ENCODE peak calls at places on chromosomes 2 and 18, in ten cellular contexts. One of them, this sample, is unnamed. For H3K27me3, the result is how much of the 10 kb centered on the place peaks cover.

GRCh38 chr2:11667866-11668637 is 1.9 kb downstream of the NTSR2 start:
- DNase-seq in IMR-90: no peak
- DNase-seq in BJ: no peak
- DNase-seq in HCT116: no peak
- DNase-seq in tibial artery: no peak
- DNase-seq in endothelial cell of umbilical vein: no peak
- DNase-seq in sigmoid colon: peak
- DNase-seq in fibroblast of lung: no peak
- DNase-seq in lung: no peak
- DNase-seq in astrocyte: no peak
- DNase-seq in this sample: no peak

GRCh38 chr18:48955528-48956261 is 4.9 kb upstream of the SMAD7 start:
- DNase-seq in HCT116: no peak
- DNase-seq in fibroblast of lung: peak
- DNase-seq in sigmoid colon: peak
- DNase-seq in astrocyte: peak
- DNase-seq in endothelial cell of umbilical vein: peak
- DNase-seq in tibial artery: peak
- DNase-seq in lung: peak
- DNase-seq in IMR-90: peak
- DNase-seq in BJ: peak
- DNase-seq in this sample: peak

GRCh38 chr2:18749912-18750526 is 160.7 kb upstream of the NT5C1B start:
- DNase-seq in endothelial cell of umbilical vein: peak
- DNase-seq in IMR-90: peak
- DNase-seq in HCT116: peak
- DNase-seq in tibial artery: peak
- DNase-seq in astrocyte: peak
- DNase-seq in lung: peak
- DNase-seq in sigmoid colon: peak
- DNase-seq in fibroblast of lung: peak
- DNase-seq in BJ: no peak
- DNase-seq in this sample: peak

GRCh38 chr2:105290981-105291660 is 38.4 kb downstream of the TGFBRAP1 start:
- DNase-seq in HCT116: no peak
- DNase-seq in tibial artery: no peak
- DNase-seq in IMR-90: no peak
- DNase-seq in sigmoid colon: no peak
- DNase-seq in endothelial cell of umbilical vein: no peak
- DNase-seq in lung: no peak
- DNase-seq in astrocyte: no peak
- DNase-seq in fibroblast of lung: no peak
- DNase-seq in BJ: no peak
- DNase-seq in this sample: peak

GRCh38 chr2:71538241-71538640 is 84.9 kb downstream of the DYSF start:
- DNase-seq in endothelial cell of umbilical vein: no peak
- DNase-seq in lung: no peak
- DNase-seq in tibial artery: no peak
- DNase-seq in IMR-90: no peak
- DNase-seq in fibroblast of lung: no peak
- DNase-seq in BJ: no peak
- DNase-seq in astrocyte: no peak
- DNase-seq in sigmoid colon: peak
- DNase-seq in HCT116: no peak
- DNase-seq in this sample: no peak

GRCh38 chr18:48841381-48842258 is 109.1 kb downstream of the SMAD7 start:
- DNase-seq in endothelial cell of umbilical vein: peak
- DNase-seq in sigmoid colon: no peak
- DNase-seq in astrocyte: no peak
- DNase-seq in IMR-90: peak
- DNase-seq in tibial artery: peak
- DNase-seq in lung: peak
- DNase-seq in fibroblast of lung: no peak
- DNase-seq in BJ: no peak
- DNase-seq in HCT116: no peak
- DNase-seq in this sample: no peak

GRCh38 chr18:69528439-69528838 is 127.8 kb downstream of the DOK6 start:
- DNase-seq in tibial artery: no peak
- DNase-seq in sigmoid colon: no peak
- DNase-seq in BJ: no peak
- DNase-seq in astrocyte: peak
- DNase-seq in fibroblast of lung: peak
- DNase-seq in lung: no peak
- DNase-seq in endothelial cell of umbilical vein: no peak
- DNase-seq in IMR-90: peak
- DNase-seq in HCT116: no peak
- DNase-seq in this sample: no peak

GRCh38 chr2:114286438-114286837 is 156.0 kb upstream of the DPP10 start:
- DNase-seq in IMR-90: no peak
- DNase-seq in tibial artery: no peak
- DNase-seq in BJ: no peak
- DNase-seq in sigmoid colon: no peak
- DNase-seq in endothelial cell of umbilical vein: no peak
- DNase-seq in astrocyte: no peak
- DNase-seq in HCT116: no peak
- DNase-seq in lung: no peak
- DNase-seq in fibroblast of lung: no peak
- DNase-seq in this sample: no peak

GRCh38 chr18:77486985-77487384 is 237.3 kb downstream of the GALR1 start:
- DNase-seq in fibroblast of lung: no peak
- DNase-seq in HCT116: no peak
- DNase-seq in astrocyte: no peak
- DNase-seq in BJ: no peak
- DNase-seq in IMR-90: no peak
- DNase-seq in endothelial cell of umbilical vein: no peak
- DNase-seq in lung: no peak
- DNase-seq in sigmoid colon: no peak
- DNase-seq in tibial artery: no peak
- DNase-seq in this sample: peak

GRCh38 chr2:15733867-15734765 is 142.4 kb downstream of the DDX1 start:
- DNase-seq in lung: peak
- DNase-seq in fibroblast of lung: peak
- DNase-seq in tibial artery: no peak
- DNase-seq in astrocyte: peak
- DNase-seq in sigmoid colon: no peak
- DNase-seq in endothelial cell of umbilical vein: peak
- DNase-seq in IMR-90: peak
- DNase-seq in HCT116: no peak
- DNase-seq in BJ: no peak
- DNase-seq in this sample: peak

GRCh38 chr2:239800785-239801184 is 224.4 kb downstream of the NDUFA10 start:
- DNase-seq in IMR-90: no peak
- DNase-seq in astrocyte: no peak
- DNase-seq in HCT116: no peak
- DNase-seq in lung: no peak
- DNase-seq in endothelial cell of umbilical vein: no peak
- DNase-seq in BJ: no peak
- DNase-seq in fibroblast of lung: no peak
- DNase-seq in tibial artery: peak
- DNase-seq in sigmoid colon: peak
- DNase-seq in this sample: no peak

GRCh38 chr2:66565291-66565690 is 130.4 kb downstream of the MEIS1 start:
- DNase-seq in endothelial cell of umbilical vein: no peak
- DNase-seq in tibial artery: no peak
- DNase-seq in BJ: no peak
- DNase-seq in IMR-90: peak
- DNase-seq in lung: no peak
- DNase-seq in sigmoid colon: no peak
- DNase-seq in HCT116: no peak
- DNase-seq in astrocyte: no peak
- DNase-seq in fibroblast of lung: peak
- DNase-seq in this sample: no peak

GRCh38 chr2:45793998-45794720 is 142.7 kb downstream of the PRKCE start:
- DNase-seq in IMR-90: peak
- DNase-seq in HCT116: no peak
- DNase-seq in BJ: no peak
- DNase-seq in astrocyte: peak
- DNase-seq in lung: no peak
- DNase-seq in sigmoid colon: peak
- DNase-seq in tibial artery: no peak
- DNase-seq in endothelial cell of umbilical vein: peak
- DNase-seq in fibroblast of lung: peak
- DNase-seq in this sample: no peak

GRCh38 chr2:200471324-200471848 is 38.5 kb downstream of the KCTD18 start:
- DNase-seq in lung: no peak
- DNase-seq in HCT116: peak
- DNase-seq in astrocyte: no peak
- DNase-seq in BJ: no peak
- DNase-seq in tibial artery: no peak
- DNase-seq in IMR-90: no peak
- DNase-seq in endothelial cell of umbilical vein: peak
- DNase-seq in sigmoid colon: no peak
- DNase-seq in fibroblast of lung: no peak
- DNase-seq in this sample: peak

GRCh38 chr2:20616341-20616871 is 34.5 kb downstream of the HS1BP3 start:
- DNase-seq in fibroblast of lung: no peak
- DNase-seq in HCT116: no peak
- DNase-seq in IMR-90: no peak
- DNase-seq in BJ: no peak
- DNase-seq in lung: no peak
- DNase-seq in sigmoid colon: peak
- DNase-seq in astrocyte: no peak
- DNase-seq in tibial artery: peak
- DNase-seq in endothelial cell of umbilical vein: no peak
- DNase-seq in this sample: no peak

GRCh38 chr2:119062179-119062578 is 96.4 kb downstream of the C1QL2 start:
- DNase-seq in BJ: no peak
- DNase-seq in fibroblast of lung: no peak
- DNase-seq in HCT116: no peak
- DNase-seq in sigmoid colon: no peak
- DNase-seq in tibial artery: no peak
- DNase-seq in IMR-90: no peak
- DNase-seq in endothelial cell of umbilical vein: no peak
- DNase-seq in lung: no peak
- DNase-seq in astrocyte: no peak
- DNase-seq in this sample: no peak

DNA sequence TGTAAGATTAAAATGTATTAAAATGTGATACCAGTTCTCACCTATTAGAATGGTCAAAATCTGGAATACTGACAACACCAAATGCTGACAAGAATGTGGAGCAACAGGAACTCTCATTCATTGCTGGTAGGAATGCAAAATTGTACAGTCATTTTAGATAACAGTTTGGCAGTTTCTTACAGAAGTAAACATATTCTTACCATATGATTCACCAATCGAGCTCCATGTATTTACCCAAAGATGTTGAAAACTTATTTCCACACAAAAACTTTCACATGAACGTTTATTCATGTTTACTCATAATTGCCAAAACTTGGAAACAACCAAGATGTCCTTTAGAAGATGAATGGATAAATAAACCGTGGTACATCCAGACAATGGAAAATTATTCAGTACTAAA is 1193.5 kb upstream of the ACVR2A start:
- DNase-seq in astrocyte: no peak
- DNase-seq in sigmoid colon: no peak
- DNase-seq in fibroblast of lung: no peak
- DNase-seq in BJ: no peak
- DNase-seq in tibial artery: no peak
- DNase-seq in lung: no peak
- DNase-seq in endothelial cell of umbilical vein: no peak
- DNase-seq in IMR-90: peak
- DNase-seq in HCT116: no peak
- DNase-seq in this sample: peak
- H3K27me3 ChIP-seq in astrocyte: under half
- H3K27me3 ChIP-seq in sigmoid colon: under half
- H3K27me3 ChIP-seq in fibroblast of lung: under half
- H3K27me3 ChIP-seq in BJ: under half
- H3K27me3 ChIP-seq in tibial artery: under half
- H3K27me3 ChIP-seq in lung: under half
- H3K27me3 ChIP-seq in endothelial cell of umbilical vein: under half
- H3K27me3 ChIP-seq in IMR-90: under half
- H3K27me3 ChIP-seq in HCT116: under half
- H3K27me3 ChIP-seq in this sample: under half

DNA sequence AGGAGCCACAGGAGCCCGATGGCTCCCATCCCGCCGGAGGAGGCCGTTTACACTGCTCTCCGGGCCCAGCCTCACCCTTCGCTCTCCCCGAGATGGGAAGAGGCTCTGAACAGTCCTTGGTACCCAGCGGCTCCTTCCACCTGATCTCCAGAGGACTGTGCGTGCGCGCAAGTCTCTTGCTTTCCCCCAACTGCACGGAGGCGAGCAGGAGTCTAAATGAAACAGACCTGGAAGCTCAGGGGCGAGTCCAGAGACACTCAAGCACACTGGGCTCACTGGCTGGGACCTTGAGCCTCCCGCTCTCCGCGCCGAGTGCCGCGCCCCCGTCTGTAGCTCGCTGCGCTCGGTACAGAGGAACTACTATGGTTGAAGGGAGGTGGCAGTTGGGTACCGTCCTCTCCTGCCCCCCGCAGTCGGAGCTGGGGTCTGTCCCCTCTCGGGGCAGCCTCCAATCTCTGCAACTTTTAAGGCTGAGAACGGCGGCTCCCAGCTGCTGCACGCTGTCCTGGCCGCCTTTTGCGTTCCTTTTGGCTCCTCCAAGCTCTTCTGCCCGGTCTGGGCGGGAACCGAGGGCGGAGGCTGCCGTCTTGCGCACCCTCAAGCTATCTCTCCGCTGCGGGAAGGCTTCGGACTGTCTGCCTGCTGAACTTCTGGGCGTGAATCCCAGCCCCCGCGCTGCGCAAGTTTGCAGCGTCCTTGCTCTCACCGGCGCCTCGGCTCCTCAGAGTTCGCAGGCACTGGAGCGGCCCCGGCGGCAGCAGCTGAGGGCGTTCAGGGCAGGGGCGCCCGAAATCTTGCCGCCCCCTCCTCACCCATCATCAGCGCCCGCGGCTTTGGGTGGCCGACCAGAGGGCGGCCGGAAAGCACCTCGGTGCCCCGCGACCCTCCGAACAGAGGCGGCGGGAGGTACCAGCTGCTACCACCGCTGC is 491 bp downstream of the ALK start:
- DNase-seq in fibroblast of lung: peak
- DNase-seq in tibial artery: no peak
- DNase-seq in astrocyte: peak
- DNase-seq in HCT116: no peak
- DNase-seq in BJ: no peak
- DNase-seq in IMR-90: peak
- DNase-seq in lung: no peak
- DNase-seq in endothelial cell of umbilical vein: no peak
- DNase-seq in sigmoid colon: no peak
- DNase-seq in this sample: no peak
- H3K4me3 ChIP-seq in fibroblast of lung: peak
- H3K4me3 ChIP-seq in tibial artery: peak
- H3K4me3 ChIP-seq in astrocyte: peak
- H3K4me3 ChIP-seq in HCT116: no peak
- H3K4me3 ChIP-seq in BJ: peak
- H3K4me3 ChIP-seq in IMR-90: peak
- H3K4me3 ChIP-seq in lung: no peak
- H3K4me3 ChIP-seq in endothelial cell of umbilical vein: no peak
- H3K4me3 ChIP-seq in sigmoid colon: peak
- H3K4me3 ChIP-seq in this sample: no peak

GRCh38 chr2:135337066-135337465 is 194.0 kb downstream of the ZRANB3 start:
- DNase-seq in BJ: no peak
- DNase-seq in HCT116: no peak
- DNase-seq in fibroblast of lung: peak
- DNase-seq in lung: no peak
- DNase-seq in tibial artery: no peak
- DNase-seq in astrocyte: peak
- DNase-seq in IMR-90: no peak
- DNase-seq in sigmoid colon: no peak
- DNase-seq in endothelial cell of umbilical vein: peak
- DNase-seq in this sample: no peak
- TF ChIP-seq CTCF in BJ: no peak
- TF ChIP-seq CTCF in HCT116: no peak
- TF ChIP-seq CTCF in fibroblast of lung: no peak
- TF ChIP-seq CTCF in lung: no peak
- TF ChIP-seq CTCF in tibial artery: no peak
- TF ChIP-seq CTCF in astrocyte: no peak
- TF ChIP-seq CTCF in IMR-90: no peak
- TF ChIP-seq CTCF in sigmoid colon: no peak
- TF ChIP-seq CTCF in endothelial cell of umbilical vein: no peak
- TF ChIP-seq CTCF in this sample: no peak

GRCh38 chr2:9951272-9951521 is 296 bp upstream of the GRHL1 start:
- DNase-seq in astrocyte: no peak
- DNase-seq in endothelial cell of umbilical vein: no peak
- DNase-seq in HCT116: no peak
- DNase-seq in IMR-90: no peak
- DNase-seq in fibroblast of lung: no peak
- DNase-seq in sigmoid colon: no peak
- DNase-seq in lung: no peak
- DNase-seq in BJ: no peak
- DNase-seq in tibial artery: no peak
- DNase-seq in this sample: no peak
- H3K27me3 ChIP-seq in astrocyte: under half
- H3K27me3 ChIP-seq in endothelial cell of umbilical vein: under half
- H3K27me3 ChIP-seq in HCT116: under half
- H3K27me3 ChIP-seq in IMR-90: under half
- H3K27me3 ChIP-seq in fibroblast of lung: under half
- H3K27me3 ChIP-seq in sigmoid colon: under half
- H3K27me3 ChIP-seq in lung: under half
- H3K27me3 ChIP-seq in BJ: under half
- H3K27me3 ChIP-seq in tibial artery: under half
- H3K27me3 ChIP-seq in this sample: under half